ENCODE peak calls at places on chromosomes 2 and 18, in seven cellular contexts. Z is breast epithelium, V is H1, A is upper lobe of left lung, J is spleen, T is stomach, E is sigmoid colon. G is an unnamed sample.

GRCh38 chr2:187826023-187826422 is 271.8 kb upstream of the TFPI start:
- DNase-seq in J (no peak), E (no peak), V (no peak), T (no peak), Z (no peak), A (no peak), G (no peak)

GRCh38 chr2:9392895-9393757 is 30.2 kb downstream of the ITGB1BP1 start:
- DNase-seq in Z (no peak), V (no peak), J (peak; percentile 60), A (no peak), T (no peak), E (peak; percentile 38), G (peak; percentile 24)

GRCh38 chr18:8537400-8537799 is 71.8 kb upstream of the RAB12 start:
- DNase-seq in Z (no peak), J (no peak), V (no peak), A (no peak), E (no peak), T (no peak), G (no peak)

GRCh38 chr2:203623104-203623503 is 83.3 kb upstream of the CD28 start:
- DNase-seq in T (no peak), V (no peak), Z (no peak), J (no peak), A (no peak), E (no peak), G (no peak)

GRCh38 chr18:27094621-27095020 is 90.5 kb downstream of the CHST9 start:
- DNase-seq in J (no peak), V (no peak), E (no peak), Z (no peak), A (no peak), T (no peak), G (no peak)

GRCh38 chr2:137776697-137777096 is 187.6 kb upstream of the HNMT start:
- DNase-seq in T (no peak), V (no peak), J (no peak), E (no peak), A (no peak), Z (no peak), G (no peak)

GRCh38 chr2:238425979-238426567 is 654 bp upstream of the ASB1 start:
- DNase-seq in Z (no peak), V (no peak), E (no peak), A (no peak), J (peak; percentile 88), T (peak; percentile 25), G (peak; percentile 22)

GRCh38 chr2:111032721-111033532 is 87.8 kb upstream of the BCL2L11 start:
- DNase-seq in Z (no peak), J (no peak), V (no peak), T (peak; percentile 53), A (peak; percentile 57), E (no peak), G (no peak)

GRCh38 chr2:185174353-185174752 is 564.3 kb upstream of the FSIP2 start:
- DNase-seq in Z (no peak), T (no peak), V (no peak), J (no peak), A (no peak), E (no peak), G (no peak)

GRCh38 chr2:215654177-215654850 is 218.4 kb upstream of the FN1 start:
- DNase-seq in T (no peak), J (no peak), E (no peak), A (no peak), V (no peak), Z (no peak), G (peak; percentile 44)

GRCh38 chr2:9565436-9566153 is 10.0 kb upstream of the ADAM17 start:
- DNase-seq in T (peak; percentile 80), Z (peak; percentile 62), E (peak; percentile 96), A (peak; percentile 84), V (no peak), J (no peak), G (no peak)

GRCh38 chr2:119178811-119179601 is 20.5 kb upstream of the C1QL2 start:
- DNase-seq in A (peak; percentile 33), T (peak; percentile 35), J (no peak), E (no peak), Z (no peak), V (no peak), G (no peak)

GRCh38 chr2:133591164-133591563 is 22.9 kb upstream of the NCKAP5 start:
- DNase-seq in Z (no peak), A (peak; percentile 24), J (no peak), V (no peak), T (peak; percentile 42), E (peak; percentile 82), G (no peak)

GRCh38 chr2:231128541-231128940 is 3.7 kb upstream of the HTR2B start:
- DNase-seq in T (no peak), V (no peak), Z (no peak), J (no peak), A (no peak), E (no peak), G (no peak)

GRCh38 chr2:196915512-196916189 is 10.9 kb downstream of the PGAP1 start:
- DNase-seq in A (no peak), E (no peak), J (no peak), Z (no peak), V (no peak), T (no peak), G (no peak)

GRCh38 chr2:5959836-5960820 is 267.9 kb downstream of the SOX11 start:
- DNase-seq in Z (no peak), T (no peak), J (no peak), A (no peak), E (no peak), V (no peak), G (no peak)

GRCh38 chr2:92073815-92074548 is 2797.2 kb upstream of the TEKT4 start:
- DNase-seq in Z (no peak), V (no peak), E (peak; percentile 47), J (no peak), T (peak; percentile 23), A (no peak), G (no peak)

GRCh38 chr2:53631313-53632125 is 136.1 kb upstream of the CHAC2 start:
- DNase-seq in T (no peak), J (no peak), V (no peak), A (no peak), Z (no peak), E (no peak), G (no peak)

GRCh38 chr2:63544017-63544627 is 44.2 kb downstream of the WDPCP start:
- DNase-seq in A (no peak), V (no peak), J (no peak), Z (no peak), E (no peak), T (no peak), G (no peak)

GRCh38 chr18:30142248-30142647 is 900.3 kb downstream of the DSC3 start:
- DNase-seq in A (no peak), V (no peak), Z (no peak), J (no peak), E (no peak), T (no peak), G (no peak)

GRCh38 chr2:149129433-149129832 is 90.9 kb downstream of the LYPD6B start:
- DNase-seq in V (no peak), A (no peak), T (no peak), E (no peak), J (no peak), Z (no peak), G (no peak)

GRCh38 chr2:240812301-240812680 is 7.7 kb downstream of the KIF1A start:
- DNase-seq in A (no peak), V (no peak), T (peak; percentile 8), Z (no peak), E (peak; percentile 59), J (peak; percentile 47), G (no peak)

GRCh38 chr2:189178007-189178406 is 1.6 kb downstream of the COL5A2 start:
- DNase-seq in A (no peak), Z (no peak), T (no peak), E (no peak), J (no peak), V (no peak), G (no peak)

GRCh38 chr2:77434880-77435279 is 87.3 kb downstream of the LRRTM4 start:
- DNase-seq in Z (no peak), J (no peak), A (no peak), E (no peak), T (no peak), V (no peak), G (no peak)

GRCh38 chr2:206693399-206694137 is 24.6 kb downstream of the DYTN start:
- DNase-seq in A (peak; percentile 39), T (no peak), E (no peak), V (peak; percentile 7), Z (no peak), J (no peak), G (peak; percentile 37)

GRCh38 chr2:102155703-102156515 is 13.4 kb downstream of the IL1R1 start:
- DNase-seq in J (no peak), T (peak; percentile 60), Z (no peak), V (no peak), E (peak; percentile 81), A (peak; percentile 47), G (no peak)
- TF ChIP-seq POLR2AphosphoS5 in J (no peak), T (no peak), Z (peak; percentile 59), V (no peak), E (peak; percentile 44), A (no peak), G (no peak)

GRCh38 chr2:101779190-101779589 is 81.7 kb downstream of the MAP4K4 start:
- DNase-seq in E (no peak), J (no peak), Z (no peak), T (no peak), V (no peak), A (no peak), G (no peak)
- TF ChIP-seq POLR2AphosphoS5 in E (no peak), J (no peak), Z (no peak), T (no peak), V (no peak), A (no peak), G (no peak)

GRCh38 chr18:2641638-2642037 is 13.9 kb upstream of the SMCHD1 start:
- DNase-seq in V (no peak), Z (no peak), E (no peak), T (no peak), A (no peak), J (no peak), G (no peak)
- TF ChIP-seq POLR2AphosphoS5 in V (no peak), Z (no peak), E (no peak), T (no peak), A (no peak), J (peak; percentile 37), G (no peak)

DNA sequence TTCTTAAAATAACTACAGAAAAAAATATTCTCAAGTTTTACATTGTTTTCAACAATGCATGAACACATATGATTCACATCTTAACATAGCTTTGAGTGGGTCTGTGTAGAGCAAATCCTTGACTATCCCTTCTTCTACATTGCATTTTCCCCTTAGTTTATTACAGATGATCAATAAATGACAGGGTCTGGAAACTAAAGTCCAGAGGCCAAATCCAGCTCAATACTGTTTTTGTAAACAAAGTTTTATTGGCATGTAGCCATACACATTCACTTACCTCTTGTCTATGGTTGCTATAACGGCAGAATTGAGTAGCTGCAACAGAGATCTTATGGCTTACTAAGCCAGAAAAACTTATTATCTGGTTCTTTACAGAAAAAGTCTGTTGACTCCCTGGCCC is 12.9 kb downstream of the FANCL start:
- DNase-seq in T (no peak), J (no peak), Z (no peak), A (no peak), V (no peak), E (no peak), G (no peak)
- TF ChIP-seq POLR2AphosphoS5 in T (no peak), J (no peak), Z (no peak), A (no peak), V (no peak), E (no peak), G (no peak)

DNA sequence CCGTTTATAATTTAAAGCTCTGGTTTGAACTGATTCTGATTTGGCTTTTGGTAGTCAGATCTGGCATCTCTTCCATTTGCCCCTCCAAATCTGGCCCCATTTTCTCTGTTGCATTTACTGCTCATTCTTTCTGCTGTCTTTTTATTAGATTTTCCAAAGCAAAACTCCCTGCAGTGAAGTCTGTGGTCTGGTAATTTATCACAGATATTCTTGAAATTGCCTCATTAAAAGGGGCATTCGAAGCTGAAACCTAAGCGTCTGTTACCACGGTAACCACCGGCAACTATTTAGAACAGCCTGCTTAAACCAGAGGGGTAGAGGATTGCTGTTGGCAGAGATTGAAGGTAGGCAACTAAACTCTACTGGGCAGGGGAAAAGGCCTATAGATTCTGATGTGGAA is 111.5 kb upstream of the UPP2 start:
- DNase-seq in Z (no peak), A (no peak), V (no peak), J (no peak), E (no peak), T (no peak), G (peak; percentile 96)
- TF ChIP-seq POLR2AphosphoS5 in Z (no peak), A (no peak), V (no peak), J (no peak), E (no peak), T (no peak), G (peak; percentile 43)